ENCODE peak calls at places on chromosomes 12 and 14, in four cellular contexts. P, T, E and X are unnamed samples.

GRCh38 chr12:124379938-124380754 is 85.3 kb downstream of the RFLNA start:
- DNase-seq in P (no peak), T (no peak), E (no peak), X (no peak)

GRCh38 chr14:63604626-63605025 is 37.0 kb downstream of the WDR89 start:
- DNase-seq in P (no peak), T (no peak), E (no peak), X (no peak)

GRCh38 chr12:68223067-68223747 is 2.4 kb downstream of the IL26 start:
- DNase-seq in P (peak; percentile 71), T (peak; percentile 61), E (peak; percentile 77), X (peak; percentile 71)

GRCh38 chr12:67400742-67401141 is 131.6 kb downstream of the CAND1 start:
- DNase-seq in P (no peak), T (no peak), E (no peak), X (no peak)

GRCh38 chr12:47437570-47437969 is 268.3 kb downstream of the RPAP3 start:
- DNase-seq in P (no peak), T (no peak), E (no peak), X (no peak)

GRCh38 chr12:89636776-89637160 is 71.9 kb downstream of the ATP2B1 start:
- DNase-seq in P (no peak), T (no peak), E (no peak), X (no peak)

GRCh38 chr12:117098361-117099217 is 627 bp downstream of the TESC start:
- DNase-seq in P (no peak), T (peak; percentile 67), E (peak; percentile 62), X (no peak)

GRCh38 chr12:86158956-86159355 is 97.2 kb downstream of the MGAT4C start:
- DNase-seq in P (no peak), T (no peak), E (no peak), X (no peak)

GRCh38 chr12:32595251-32595650 is 83.8 kb upstream of the DNM1L start:
- DNase-seq in P (no peak), T (no peak), E (no peak), X (no peak)

GRCh38 chr14:52706286-52706685 is 714 bp upstream of the PSMC6 start:
- DNase-seq in P (no peak), T (peak; percentile 44), E (no peak), X (no peak)

GRCh38 chr12:12608557-12608957 is 3.1 kb upstream of the CREBL2 start:
- DNase-seq in P (peak; percentile 57), T (no peak), E (no peak), X (peak; percentile 25)

GRCh38 chr14:102094101-102094500 is 7.3 kb upstream of the HSP90AA1 start:
- DNase-seq in P (no peak), T (no peak), E (no peak), X (no peak)

GRCh38 chr12:30930238-30931010 is 3.9 kb downstream of the TSPAN11 start:
- DNase-seq in P (no peak), T (no peak), E (no peak), X (no peak)

GRCh38 chr12:64826234-64826633 is 1.8 kb downstream of the TBC1D30 start:
- DNase-seq in P (peak; percentile 66), T (peak; percentile 26), E (peak; percentile 86), X (no peak)

GRCh38 chr14:68968051-68968450 is 11.1 kb downstream of the ACTN1 start:
- DNase-seq in P (no peak), T (no peak), E (no peak), X (no peak)

GRCh38 chr14:76701981-76702380 is 59.3 kb upstream of the VASH1 start:
- DNase-seq in P (no peak), T (no peak), E (no peak), X (no peak)

GRCh38 chr12:92696240-92696639 is 6.5 kb upstream of the PLEKHG7 start:
- DNase-seq in P (no peak), T (no peak), E (no peak), X (no peak)

GRCh38 chr12:2074792-2075191 is 22.0 kb downstream of the CACNA1C start:
- DNase-seq in P (no peak), T (no peak), E (no peak), X (no peak)

GRCh38 chr14:74507796-74508195 is 14.2 kb downstream of the ISCA2 start:
- DNase-seq in P (no peak), T (no peak), E (no peak), X (no peak)

GRCh38 chr12:125065021-125065752 is at the start of gene AACS:
- DNase-seq in P (no peak), T (peak; percentile 99), E (peak; percentile 87), X (peak; percentile 49)

GRCh38 chr14:106551265-106551664 is 1024.9 kb downstream of the TMEM121 start:
- DNase-seq in P (no peak), T (no peak), E (no peak), X (no peak)

GRCh38 chr12:94663702-94664101 is 13.3 kb upstream of the TMCC3 start:
- DNase-seq in P (no peak), T (no peak), E (no peak), X (no peak)

GRCh38 chr12:95986635-95987535 is 9.3 kb downstream of the HAL start:
- DNase-seq in P (no peak), T (no peak), E (no peak), X (no peak)

GRCh38 chr12:47775100-47775911 is 2.3 kb downstream of the SLC48A1 start:
- DNase-seq in P (no peak), T (no peak), E (no peak), X (no peak)

GRCh38 chr12:12228402-12228801 is 38.4 kb downstream of the LRP6 start:
- DNase-seq in P (no peak), T (no peak), E (no peak), X (no peak)

GRCh38 chr14:75854247-75854799 is 127.5 kb downstream of the TGFB3 start:
- DNase-seq in P (no peak), T (no peak), E (no peak), X (no peak)

GRCh38 chr14:59202031-59202430 is 13.6 kb downstream of the DAAM1 start:
- DNase-seq in P (no peak), T (no peak), E (no peak), X (no peak)

GRCh38 chr14:73712540-73713141 is 1.5 kb downstream of the PNMA1 start:
- DNase-seq in P (no peak), T (peak; percentile 65), E (no peak), X (no peak)

GRCh38 chr14:28785096-28785952 is 18.7 kb downstream of the FOXG1 start:
- DNase-seq in P (no peak), T (no peak), E (peak; percentile 76), X (no peak)

GRCh38 chr12:67910360-67911292 is 78.6 kb upstream of the IFNG-AS1 start:
- DNase-seq in P (no peak), T (no peak), E (no peak), X (no peak)

GRCh38 chr14:74018029-74018703 is 922 bp downstream of the ENTPD5 start:
- DNase-seq in P (no peak), T (no peak), E (no peak), X (peak; percentile 32)

GRCh38 chr14:83071888-83072501 is 1538.3 kb upstream of the SEL1L start:
- DNase-seq in P (peak; percentile 11), T (no peak), E (no peak), X (peak; percentile 18)

GRCh38 chr12:63042646-63043045 is 107.7 kb upstream of the PPM1H start:
- DNase-seq in P (no peak), T (no peak), E (no peak), X (no peak)

GRCh38 chr14:50061664-50062437 is 54.5 kb downstream of the VCPKMT start:
- DNase-seq in P (peak; percentile 84), T (peak; percentile 83), E (no peak), X (peak; percentile 76)

GRCh38 chr12:101925935-101926334 is 48.6 kb downstream of the DRAM1 start:
- DNase-seq in P (no peak), T (no peak), E (no peak), X (no peak)

GRCh38 chr14:34059925-34060746 is 109.3 kb upstream of the EGLN3 start:
- DNase-seq in P (no peak), T (peak; percentile 87), E (peak; percentile 79), X (peak; percentile 56)

GRCh38 chr14:74459289-74459946 is 33.4 kb upstream of the SYNDIG1L start:
- DNase-seq in P (no peak), T (peak; percentile 54), E (peak; percentile 84), X (peak; percentile 24)

GRCh38 chr12:121792607-121793500 is 634 bp downstream of the RHOF start:
- DNase-seq in P (no peak), T (no peak), E (no peak), X (peak; percentile 62)
- TF ChIP-seq TCF12 in P (no peak), T (no peak), E (no peak), X (no peak)

GRCh38 chr12:7116916-7117315 is 7.9 kb upstream of the C1RL start:
- DNase-seq in P (no peak), T (no peak), E (no peak), X (no peak)
- TF ChIP-seq TCF12 in P (no peak), T (no peak), E (no peak), X (no peak)

GRCh38 chr12:78494911-78495310 is 369.7 kb upstream of the SYT1 start:
- DNase-seq in P (no peak), T (no peak), E (no peak), X (no peak)
- TF ChIP-seq TCF12 in P (no peak), T (no peak), E (no peak), X (no peak)

GRCh38 chr12:49105504-49106120 is 5.0 kb downstream of the LMBR1L start:
- DNase-seq in P (no peak), T (no peak), E (no peak), X (no peak)

GRCh38 chr12:49108958-49109404 is 1.7 kb downstream of the LMBR1L start:
- DNase-seq in P (no peak), T (no peak), E (no peak), X (peak; percentile 23)

GRCh38 chr12:49109631-49110172 is 945 bp downstream of the LMBR1L start:
- DNase-seq in P (no peak), T (peak; percentile 34), E (no peak), X (no peak)

GRCh38 chr12:49110191-49111155 is at the start of gene LMBR1L:
- DNase-seq in P (peak; percentile 93), T (peak; percentile 97), E (peak; percentile 93), X (peak; percentile 97)

GRCh38 chr12:49111206-49111605 is 559 bp upstream of the LMBR1L start:
- DNase-seq in P (no peak), T (no peak), E (no peak), X (no peak)
- TF ChIP-seq TCF12 in P (no peak), T (no peak), E (no peak), X (no peak)

GRCh38 chr14:60235440-60235839 is 13.6 kb upstream of the PPM1A start:
- DNase-seq in P (no peak), T (no peak), E (no peak), X (no peak)

GRCh38 chr14:60233251-60233650 is 15.8 kb upstream of the PPM1A start:
- DNase-seq in P (no peak), T (no peak), E (no peak), X (peak; percentile 29)

GRCh38 chr14:60232185-60232584 is 16.8 kb upstream of the PPM1A start:
- DNase-seq in P (no peak), T (no peak), E (no peak), X (no peak)

GRCh38 chr14:60229614-60230013 is 19.4 kb upstream of the PPM1A start:
- DNase-seq in P (no peak), T (no peak), E (no peak), X (no peak)

DNA sequence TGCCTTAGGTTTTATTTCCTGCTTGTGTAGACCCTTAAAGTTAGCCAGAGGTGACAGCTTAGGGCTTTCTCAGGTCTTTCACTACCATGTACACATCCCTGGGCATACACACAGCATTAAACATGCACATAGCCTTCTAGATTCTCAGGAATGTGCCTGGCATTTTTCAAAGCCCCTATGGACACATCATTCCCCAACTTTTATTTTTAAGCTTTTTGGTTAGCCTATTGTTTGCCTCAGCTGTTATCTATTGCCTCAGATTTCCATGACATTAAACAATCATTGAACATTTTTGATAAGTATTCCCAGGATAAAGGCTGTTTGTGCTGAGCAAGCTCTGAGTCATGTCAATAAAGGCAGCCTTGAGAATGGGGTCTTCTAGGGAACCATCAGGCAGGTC is 15.1 kb upstream of the PPM1A start:
- DNase-seq in P (no peak), T (no peak), E (no peak), X (no peak)
- TF ChIP-seq TCF12 in P (no peak), T (no peak), E (no peak), X (no peak)